ENCODE peak calls at places on chromosomes 6 and 20, in seven cellular contexts. Z is stimulated activated CD8-positive, alpha-beta memory T cell treated with anti-CD3 and anti-CD28 coated beads, Interleukin-2, amount 100 ng/mL, for 1 hour; O is body of pancreas; H is memory B cell; A is HTR-8/SVneo; P is fibroblast of lung; Q is germinal center. U is an unnamed sample.

GRCh38 chr6:54697423-54697822 is 149.1 kb upstream of the FAM83B start:
- DNase-seq in Q (no peak), O (peak), P (no peak), H (no peak), Z (no peak), A (no peak), U (no peak)

GRCh38 chr6:54074591-54075195 is 36.5 kb upstream of the MLIP start:
- DNase-seq in P (peak), Z (no peak), O (no peak), Q (no peak), A (no peak), H (no peak), U (no peak)

GRCh38 chr20:58393299-58393698 is 4.3 kb downstream of the VAPB start:
- DNase-seq in A (peak), P (peak), Z (no peak), O (no peak), Q (no peak), H (no peak), U (no peak)

GRCh38 chr6:160030103-160030502 is 61.2 kb downstream of the IGF2R start:
- DNase-seq in Q (no peak), A (peak), P (peak), Z (no peak), H (no peak), O (peak), U (no peak)

GRCh38 chr6:152529364-152529763 is 107.8 kb downstream of the SYNE1 start:
- DNase-seq in Q (no peak), H (no peak), A (no peak), P (no peak), O (no peak), Z (no peak), U (no peak)

GRCh38 chr6:14135865-14136539 is 18.4 kb downstream of the CD83 start:
- DNase-seq in Q (no peak), Z (no peak), O (no peak), A (no peak), P (no peak), H (no peak), U (no peak)

GRCh38 chr6:46706464-46706863 is 18.8 kb downstream of the TDRD6 start:
- DNase-seq in O (no peak), Z (no peak), Q (no peak), P (no peak), A (no peak), H (no peak), U (no peak)

GRCh38 chr6:108555399-108556052 is 5.2 kb upstream of the FOXO3 start:
- DNase-seq in O (no peak), Q (no peak), A (no peak), H (no peak), Z (no peak), P (no peak), U (no peak)

GRCh38 chr20:760751-761417 is 7.4 kb downstream of the SLC52A3 start:
- DNase-seq in Z (no peak), H (no peak), P (peak), Q (peak), A (no peak), O (peak), U (peak)